ENCODE peak calls at places on chromosomes 4 and X, in four cellular contexts. One of them, this sample, is unnamed.

GRCh38 chr4:110196206-110196870 is 2.1 kb downstream of the ELOVL6 start:
- DNase-seq in amniotic stem cell: peak
- DNase-seq in cardiac muscle cell: peak
- DNase-seq in DMS79: no peak
- DNase-seq in this sample: no peak

GRCh38 chrX:44896566-44897186 is 23.7 kb downstream of the KDM6A start:
- DNase-seq in DMS79: no peak
- DNase-seq in cardiac muscle cell: no peak
- DNase-seq in amniotic stem cell: no peak
- DNase-seq in this sample: no peak

GRCh38 chr4:165016971-165017370 is 14.8 kb upstream of the TRIM60 start:
- DNase-seq in DMS79: no peak
- DNase-seq in amniotic stem cell: no peak
- DNase-seq in cardiac muscle cell: no peak
- DNase-seq in this sample: no peak

GRCh38 chr4:184283659-184284335 is 66.1 kb upstream of the ENPP6 start:
- DNase-seq in cardiac muscle cell: no peak
- DNase-seq in amniotic stem cell: no peak
- DNase-seq in DMS79: no peak
- DNase-seq in this sample: no peak

GRCh38 chrX:8726031-8726652 is 5.8 kb downstream of the ANOS1 start:
- DNase-seq in cardiac muscle cell: no peak
- DNase-seq in amniotic stem cell: no peak
- DNase-seq in DMS79: peak
- DNase-seq in this sample: no peak

GRCh38 chr4:47784222-47784621 is 53.6 kb downstream of the CORIN start:
- DNase-seq in cardiac muscle cell: no peak
- DNase-seq in DMS79: no peak
- DNase-seq in amniotic stem cell: no peak
- DNase-seq in this sample: no peak

GRCh38 chr4:139886798-139887197 is 221.2 kb downstream of the MGST2 start:
- DNase-seq in cardiac muscle cell: no peak
- DNase-seq in DMS79: no peak
- DNase-seq in amniotic stem cell: no peak
- DNase-seq in this sample: no peak

GRCh38 chr4:38560763-38561558 is 103.0 kb upstream of the KLF3 start:
- DNase-seq in DMS79: no peak
- DNase-seq in amniotic stem cell: no peak
- DNase-seq in cardiac muscle cell: no peak
- DNase-seq in this sample: no peak

GRCh38 chrX:12779534-12779933 is 11.7 kb upstream of the PRPS2 start:
- DNase-seq in cardiac muscle cell: no peak
- DNase-seq in amniotic stem cell: no peak
- DNase-seq in DMS79: no peak
- DNase-seq in this sample: no peak

GRCh38 chr4:180059216-180059881 is 2183.9 kb upstream of the TENM3 start:
- DNase-seq in amniotic stem cell: no peak
- DNase-seq in cardiac muscle cell: peak
- DNase-seq in DMS79: no peak
- DNase-seq in this sample: no peak

GRCh38 chrX:31279359-31279758 is 207.5 kb upstream of the FTHL17 start:
- DNase-seq in DMS79: no peak
- DNase-seq in amniotic stem cell: no peak
- DNase-seq in cardiac muscle cell: no peak
- DNase-seq in this sample: no peak

GRCh38 chrX:9668537-9668936 is 97.1 kb downstream of the GPR143 start:
- DNase-seq in DMS79: no peak
- DNase-seq in amniotic stem cell: no peak
- DNase-seq in cardiac muscle cell: no peak
- DNase-seq in this sample: no peak

GRCh38 chr4:10260777-10261176 is 144.2 kb upstream of the WDR1 start:
- DNase-seq in DMS79: no peak
- DNase-seq in cardiac muscle cell: no peak
- DNase-seq in amniotic stem cell: no peak
- DNase-seq in this sample: no peak

GRCh38 chrX:122565952-122566351 is 618.1 kb upstream of the GRIA3 start:
- DNase-seq in DMS79: no peak
- DNase-seq in amniotic stem cell: peak
- DNase-seq in cardiac muscle cell: no peak
- DNase-seq in this sample: no peak

GRCh38 chrX:10906861-10907260 is 204.3 kb upstream of the HCCS start:
- DNase-seq in cardiac muscle cell: no peak
- DNase-seq in DMS79: no peak
- DNase-seq in amniotic stem cell: no peak
- DNase-seq in this sample: no peak

This sample was measured in stimulated activated naive CD8-positive, alpha-beta T cell treated with anti-CD3 and anti-CD28 coated beads, Interleukin-15, amount 100 ng/mL, for 72 hours.